ENCODE peak calls at places on chromosome 7, in five cellular contexts. O is fibroblast of lung, K is MM.1S, B is body of pancreas, F is tibial nerve. G is an unnamed sample.

GRCh38 chr7:158856883-158857668 is 718 bp downstream of the DYNC2I1 start:
- DNase-seq in O (no peak), K (peak; percentile 27), B (no peak), F (no peak), G (no peak)

GRCh38 chr7:100689230-100690135 is 4.6 kb downstream of the GIGYF1 start:
- DNase-seq in O (no peak), K (no peak), B (no peak), F (no peak), G (no peak)

GRCh38 chr7:105643384-105643783 is 62.1 kb upstream of the EFCAB10 start:
- DNase-seq in O (peak; percentile 30), K (no peak), B (no peak), F (no peak), G (peak; percentile 56)

GRCh38 chr7:13017325-13017853 is 330.0 kb downstream of the ARL4A start:
- DNase-seq in O (peak; percentile 86), K (no peak), B (no peak), F (no peak), G (no peak)

GRCh38 chr7:149861728-149862045 is 12.1 kb upstream of the ATP6V0E2 start:
- DNase-seq in O (no peak), K (no peak), B (no peak), F (no peak), G (no peak)

GRCh38 chr7:150514748-150515222 is at the start of gene GIMAP7:
- DNase-seq in O (no peak), K (peak; percentile 71), B (no peak), F (no peak), G (no peak)

GRCh38 chr7:73487486-73487885 is 34.6 kb downstream of the BAZ1B start:
- DNase-seq in O (peak; percentile 6), K (no peak), B (no peak), F (no peak), G (no peak)

GRCh38 chr7:17142831-17143541 is 155.5 kb upstream of the AHR start:
- DNase-seq in O (peak; percentile 16), K (no peak), B (no peak), F (no peak), G (no peak)

GRCh38 chr7:124489925-124490324 is 275.7 kb downstream of the GPR37 start:
- DNase-seq in O (no peak), K (no peak), B (no peak), F (no peak), G (no peak)

GRCh38 chr7:50208335-50208982 is 96.1 kb upstream of the IKZF1 start:
- DNase-seq in O (no peak), K (no peak), B (no peak), F (no peak), G (no peak)

GRCh38 chr7:120293027-120293426 is 20.1 kb downstream of the KCND2 start:
- DNase-seq in O (no peak), K (no peak), B (no peak), F (no peak), G (no peak)

DNA sequence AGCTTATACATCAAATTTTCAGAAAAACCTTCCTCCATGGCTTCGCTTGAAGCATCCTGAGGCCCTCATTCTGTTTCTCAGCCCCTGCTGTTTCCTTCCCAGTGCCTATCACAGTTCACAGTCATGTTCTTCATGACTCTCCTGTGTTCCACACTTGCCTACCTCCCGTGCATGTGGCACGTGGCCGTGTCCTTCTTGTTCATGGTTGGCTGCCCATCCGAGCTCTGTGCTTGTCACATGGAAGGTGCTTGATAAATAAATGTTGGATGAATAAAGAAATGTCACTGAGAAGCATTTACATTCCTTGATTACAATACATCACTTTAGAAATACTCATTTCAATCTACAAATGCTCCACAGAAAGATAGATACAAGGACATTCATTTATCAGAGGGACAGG is 23.7 kb upstream of the EGFR start:
- DNase-seq in O (no peak), K (no peak), B (no peak), F (no peak), G (no peak)
- H3K27ac ChIP-seq in O (no peak overlapping the region), K (no peak overlapping the region), B (no peak overlapping the region), F (no peak overlapping the region), G (no peak overlapping the region)

DNA sequence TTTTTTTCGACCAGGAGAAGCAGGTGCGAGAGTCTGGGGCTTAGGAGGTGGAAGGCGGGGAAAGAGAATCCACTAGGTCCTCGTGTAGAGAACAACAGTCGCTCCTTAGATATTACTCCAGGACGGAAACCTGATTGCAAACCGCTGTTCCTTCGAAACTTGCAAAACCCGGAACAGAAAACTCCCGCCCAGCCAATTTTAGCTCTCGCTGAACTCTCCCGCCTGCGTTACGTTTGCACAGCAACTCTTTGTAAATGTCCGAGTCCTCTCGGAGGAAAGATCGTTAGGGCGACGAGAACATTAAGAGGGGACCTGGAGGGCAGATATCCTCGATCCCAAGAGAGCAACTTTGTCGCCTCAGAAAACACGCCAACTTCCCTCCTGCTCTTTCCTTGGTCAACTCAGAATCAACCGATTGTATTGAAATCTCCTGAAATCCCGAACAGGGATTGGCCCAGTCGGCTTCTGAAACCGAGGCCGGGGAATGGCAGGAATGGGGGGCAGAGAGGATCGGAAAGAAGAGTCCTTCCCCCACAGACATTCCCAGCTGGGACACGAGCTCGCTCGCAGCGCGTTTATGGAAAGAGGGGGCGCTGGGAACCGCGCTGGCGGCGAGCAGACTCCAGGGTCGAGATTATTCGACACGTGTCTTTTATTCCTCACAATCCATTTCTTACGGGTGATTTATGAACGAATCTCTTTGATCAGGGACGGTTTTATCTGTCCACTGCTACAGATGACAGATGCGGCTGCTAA is 9.9 kb downstream of the TWIST1 start:
- DNase-seq in O (peak; percentile 70), K (peak; percentile 14), B (peak; percentile 21), F (peak; percentile 49), G (no peak)
- H3K4me3 ChIP-seq in O (peak overlapping the region; percentile 65), K (peak overlapping the region; percentile 47), B (no peak overlapping the region), F (peak overlapping the region; percentile 28), G (peak overlapping the region; percentile 37)

DNA sequence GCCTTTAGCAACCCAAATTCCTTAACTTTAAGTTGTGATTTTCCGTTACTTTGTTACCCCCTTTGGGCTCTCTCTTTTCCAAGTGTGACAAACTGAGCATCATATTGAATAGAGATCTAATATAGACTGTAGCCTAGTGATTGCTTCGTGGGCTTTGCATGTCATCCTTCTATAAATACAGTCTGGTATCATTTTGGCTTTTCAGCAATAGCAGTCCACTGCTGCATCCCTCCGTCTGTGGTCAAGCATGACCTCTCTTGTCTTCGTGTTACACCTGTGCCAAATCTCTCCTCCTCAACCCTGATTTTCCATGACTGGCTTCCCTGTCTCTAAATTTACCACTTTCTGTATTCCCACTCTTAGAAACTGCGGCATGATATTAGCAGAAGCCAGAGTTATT is 53.8 kb upstream of the AGK start:
- DNase-seq in O (no peak), K (no peak), B (no peak), F (no peak), G (no peak)
- H3K27ac ChIP-seq in O (no peak overlapping the region), K (no peak overlapping the region), B (no peak overlapping the region), F (no peak overlapping the region), G (no peak overlapping the region)

GRCh38 chr7:117019786-117020604 is 66.7 kb downstream of the ST7 start:
- DNase-seq in O (peak; percentile 97), K (no peak), B (peak; percentile 71), F (peak; percentile 20), G (peak; percentile 94)
- H3K4me3 ChIP-seq in O (peak overlapping the region; percentile 56), K (no peak overlapping the region), B (no peak overlapping the region), F (peak overlapping the region; percentile 29), G (peak overlapping the region; percentile 65)

G was measured in dorsolateral prefrontal cortex.